ENCODE peak calls at places on chromosomes 3 and 15, in seven cellular contexts. One of them, this sample, is unnamed.

GRCh38 chr3:143138948-143139347 is 19.4 kb downstream of the CHST2 start:
- DNase-seq in GM23338: no peak
- DNase-seq in CD4-positive, CD25-positive, alpha-beta regulatory T cell: no peak
- DNase-seq in neural progenitor cell: no peak
- DNase-seq in dorsolateral prefrontal cortex: no peak
- DNase-seq in uterus: no peak
- DNase-seq in endothelial cell of umbilical vein: no peak
- DNase-seq in this sample: no peak

GRCh38 chr3:105823149-105823866 is 45.5 kb downstream of the CBLB start:
- DNase-seq in CD4-positive, CD25-positive, alpha-beta regulatory T cell: no peak
- DNase-seq in endothelial cell of umbilical vein: peak; percentile 63
- DNase-seq in dorsolateral prefrontal cortex: no peak
- DNase-seq in GM23338: no peak
- DNase-seq in neural progenitor cell: no peak
- DNase-seq in uterus: peak; percentile 39
- DNase-seq in this sample: peak; percentile 66

GRCh38 chr3:69770976-69771634 is 31.8 kb downstream of the MITF start:
- DNase-seq in endothelial cell of umbilical vein: peak; percentile 47
- DNase-seq in uterus: no peak
- DNase-seq in neural progenitor cell: no peak
- DNase-seq in dorsolateral prefrontal cortex: no peak
- DNase-seq in GM23338: no peak
- DNase-seq in CD4-positive, CD25-positive, alpha-beta regulatory T cell: no peak
- DNase-seq in this sample: no peak

GRCh38 chr15:31091531-31091930 is 10.0 kb downstream of the TRPM1 start:
- DNase-seq in endothelial cell of umbilical vein: no peak
- DNase-seq in dorsolateral prefrontal cortex: no peak
- DNase-seq in GM23338: no peak
- DNase-seq in CD4-positive, CD25-positive, alpha-beta regulatory T cell: no peak
- DNase-seq in neural progenitor cell: no peak
- DNase-seq in uterus: no peak
- DNase-seq in this sample: no peak

GRCh38 chr3:64207289-64208086 is 17.8 kb downstream of the PRICKLE2 start:
- DNase-seq in endothelial cell of umbilical vein: no peak
- DNase-seq in dorsolateral prefrontal cortex: no peak
- DNase-seq in neural progenitor cell: no peak
- DNase-seq in CD4-positive, CD25-positive, alpha-beta regulatory T cell: no peak
- DNase-seq in GM23338: no peak
- DNase-seq in uterus: no peak
- DNase-seq in this sample: no peak

GRCh38 chr3:159619341-159619885 is 369.2 kb upstream of the IL12A start:
- DNase-seq in endothelial cell of umbilical vein: no peak
- DNase-seq in dorsolateral prefrontal cortex: no peak
- DNase-seq in neural progenitor cell: peak; percentile 86
- DNase-seq in GM23338: no peak
- DNase-seq in CD4-positive, CD25-positive, alpha-beta regulatory T cell: no peak
- DNase-seq in uterus: no peak
- DNase-seq in this sample: no peak

GRCh38 chr3:33687406-33688010 is 30.5 kb downstream of the CLASP2 start:
- DNase-seq in neural progenitor cell: no peak
- DNase-seq in endothelial cell of umbilical vein: peak; percentile 37
- DNase-seq in dorsolateral prefrontal cortex: no peak
- DNase-seq in GM23338: no peak
- DNase-seq in uterus: no peak
- DNase-seq in CD4-positive, CD25-positive, alpha-beta regulatory T cell: no peak
- DNase-seq in this sample: no peak

GRCh38 chr3:74267583-74268184 is 346.8 kb downstream of the CNTN3 start:
- DNase-seq in GM23338: peak; percentile 91
- DNase-seq in CD4-positive, CD25-positive, alpha-beta regulatory T cell: no peak
- DNase-seq in endothelial cell of umbilical vein: peak; percentile 7
- DNase-seq in neural progenitor cell: peak; percentile 78
- DNase-seq in dorsolateral prefrontal cortex: no peak
- DNase-seq in uterus: peak; percentile 32
- DNase-seq in this sample: peak; percentile 6

GRCh38 chr3:197454014-197454413 is 101.8 kb downstream of the BDH1 start:
- DNase-seq in endothelial cell of umbilical vein: no peak
- DNase-seq in GM23338: no peak
- DNase-seq in uterus: no peak
- DNase-seq in dorsolateral prefrontal cortex: no peak
- DNase-seq in neural progenitor cell: no peak
- DNase-seq in CD4-positive, CD25-positive, alpha-beta regulatory T cell: no peak
- DNase-seq in this sample: no peak

GRCh38 chr3:8972614-8973013 is 9.3 kb upstream of the RAD18 start:
- DNase-seq in uterus: no peak
- DNase-seq in neural progenitor cell: no peak
- DNase-seq in GM23338: no peak
- DNase-seq in CD4-positive, CD25-positive, alpha-beta regulatory T cell: no peak
- DNase-seq in endothelial cell of umbilical vein: peak; percentile 36
- DNase-seq in dorsolateral prefrontal cortex: no peak
- DNase-seq in this sample: no peak

GRCh38 chr3:87489892-87490291 is 213.5 kb upstream of the POU1F1 start:
- DNase-seq in endothelial cell of umbilical vein: no peak
- DNase-seq in CD4-positive, CD25-positive, alpha-beta regulatory T cell: no peak
- DNase-seq in uterus: no peak
- DNase-seq in dorsolateral prefrontal cortex: no peak
- DNase-seq in GM23338: no peak
- DNase-seq in neural progenitor cell: no peak
- DNase-seq in this sample: no peak

GRCh38 chr3:160720123-160720746 is 35.8 kb upstream of the PPM1L start:
- DNase-seq in dorsolateral prefrontal cortex: no peak
- DNase-seq in CD4-positive, CD25-positive, alpha-beta regulatory T cell: no peak
- DNase-seq in GM23338: peak; percentile 41
- DNase-seq in uterus: no peak
- DNase-seq in neural progenitor cell: peak; percentile 24
- DNase-seq in endothelial cell of umbilical vein: no peak
- DNase-seq in this sample: no peak
- H3K27ac ChIP-seq in dorsolateral prefrontal cortex: no peak overlapping the region
- H3K27ac ChIP-seq in CD4-positive, CD25-positive, alpha-beta regulatory T cell: no peak overlapping the region
- H3K27ac ChIP-seq in GM23338: no peak overlapping the region
- H3K27ac ChIP-seq in uterus: no peak overlapping the region
- H3K27ac ChIP-seq in neural progenitor cell: no peak overlapping the region
- H3K27ac ChIP-seq in endothelial cell of umbilical vein: no peak overlapping the region
- H3K27ac ChIP-seq in this sample: no peak overlapping the region

GRCh38 chr3:126858401-126858800 is 124.5 kb upstream of the PLXNA1 start:
- DNase-seq in CD4-positive, CD25-positive, alpha-beta regulatory T cell: no peak
- DNase-seq in uterus: no peak
- DNase-seq in dorsolateral prefrontal cortex: no peak
- DNase-seq in neural progenitor cell: no peak
- DNase-seq in endothelial cell of umbilical vein: no peak
- DNase-seq in GM23338: no peak
- DNase-seq in this sample: no peak
- H3K27ac ChIP-seq in CD4-positive, CD25-positive, alpha-beta regulatory T cell: no peak overlapping the region
- H3K27ac ChIP-seq in uterus: no peak overlapping the region
- H3K27ac ChIP-seq in dorsolateral prefrontal cortex: no peak overlapping the region
- H3K27ac ChIP-seq in neural progenitor cell: no peak overlapping the region
- H3K27ac ChIP-seq in endothelial cell of umbilical vein: no peak overlapping the region
- H3K27ac ChIP-seq in GM23338: no peak overlapping the region
- H3K27ac ChIP-seq in this sample: peak overlapping the region; percentile 44

DNA sequence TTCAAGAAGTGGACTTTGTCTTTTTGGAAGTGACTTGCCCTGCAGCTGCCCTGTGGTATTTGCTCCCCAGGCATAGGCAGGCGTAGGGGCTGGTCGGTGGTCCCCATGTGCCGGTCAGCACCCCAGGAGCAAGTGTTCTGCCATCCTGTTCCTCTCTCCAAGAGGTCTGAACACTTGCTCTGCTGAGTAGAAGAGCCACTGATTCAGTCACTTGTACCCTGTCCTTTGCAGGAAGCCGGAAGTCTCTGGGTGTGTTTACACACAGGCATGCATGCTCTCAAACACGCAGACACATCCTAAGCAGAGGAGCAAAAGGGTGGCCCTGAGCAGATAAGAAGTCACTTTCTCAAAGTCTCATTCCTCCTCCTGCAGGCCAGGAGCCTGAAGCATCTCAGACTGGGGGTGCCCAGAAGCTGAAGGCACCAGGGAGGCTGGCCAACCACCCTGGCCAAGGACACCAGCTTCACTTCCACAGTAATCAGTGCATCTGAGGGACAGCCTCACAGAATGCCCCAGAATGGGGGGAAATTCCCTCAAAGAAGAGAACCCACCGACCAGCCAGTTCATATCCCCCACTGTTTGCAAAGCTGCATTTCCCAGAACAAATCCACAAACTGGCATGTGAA is 88.7 kb upstream of the POMGNT2 start:
- DNase-seq in endothelial cell of umbilical vein: no peak
- DNase-seq in CD4-positive, CD25-positive, alpha-beta regulatory T cell: no peak
- DNase-seq in GM23338: no peak
- DNase-seq in dorsolateral prefrontal cortex: no peak
- DNase-seq in uterus: no peak
- DNase-seq in neural progenitor cell: no peak
- DNase-seq in this sample: no peak
- H3K27ac ChIP-seq in endothelial cell of umbilical vein: peak overlapping the region; percentile 10
- H3K27ac ChIP-seq in CD4-positive, CD25-positive, alpha-beta regulatory T cell: peak overlapping the region; percentile 60
- H3K27ac ChIP-seq in GM23338: no peak overlapping the region
- H3K27ac ChIP-seq in dorsolateral prefrontal cortex: no peak overlapping the region
- H3K27ac ChIP-seq in uterus: no peak overlapping the region
- H3K27ac ChIP-seq in neural progenitor cell: no peak overlapping the region
- H3K27ac ChIP-seq in this sample: no peak overlapping the region

GRCh38 chr15:33007295-33007855 is 187.1 kb downstream of the FMN1 start:
- DNase-seq in GM23338: peak; percentile 68
- DNase-seq in dorsolateral prefrontal cortex: no peak
- DNase-seq in uterus: no peak
- DNase-seq in neural progenitor cell: peak; percentile 59
- DNase-seq in CD4-positive, CD25-positive, alpha-beta regulatory T cell: no peak
- DNase-seq in endothelial cell of umbilical vein: peak; percentile 28
- DNase-seq in this sample: no peak
- H3K27ac ChIP-seq in GM23338: no peak overlapping the region
- H3K27ac ChIP-seq in dorsolateral prefrontal cortex: no peak overlapping the region
- H3K27ac ChIP-seq in uterus: no peak overlapping the region
- H3K27ac ChIP-seq in neural progenitor cell: no peak overlapping the region
- H3K27ac ChIP-seq in CD4-positive, CD25-positive, alpha-beta regulatory T cell: no peak overlapping the region
- H3K27ac ChIP-seq in endothelial cell of umbilical vein: no peak overlapping the region
- H3K27ac ChIP-seq in this sample: no peak overlapping the region

GRCh38 chr3:182460303-182460702 is 333.0 kb upstream of the ATP11B start:
- DNase-seq in dorsolateral prefrontal cortex: no peak
- DNase-seq in neural progenitor cell: no peak
- DNase-seq in uterus: no peak
- DNase-seq in endothelial cell of umbilical vein: no peak
- DNase-seq in GM23338: no peak
- DNase-seq in CD4-positive, CD25-positive, alpha-beta regulatory T cell: no peak
- DNase-seq in this sample: no peak
- H3K27ac ChIP-seq in dorsolateral prefrontal cortex: no peak overlapping the region
- H3K27ac ChIP-seq in neural progenitor cell: no peak overlapping the region
- H3K27ac ChIP-seq in uterus: no peak overlapping the region
- H3K27ac ChIP-seq in endothelial cell of umbilical vein: no peak overlapping the region
- H3K27ac ChIP-seq in GM23338: no peak overlapping the region
- H3K27ac ChIP-seq in CD4-positive, CD25-positive, alpha-beta regulatory T cell: no peak overlapping the region
- H3K27ac ChIP-seq in this sample: no peak overlapping the region